ENCODE peak calls at places on chromosomes 6 and 20, in nine cellular contexts. One of them, this sample, is unnamed.

GRCh38 chr20:63091901-63092659 is 85.3 kb upstream of the BHLHE23 start:
- DNase-seq in IMR-90: no peak
- DNase-seq in A549: no peak
- DNase-seq in cardiac muscle cell: no peak
- DNase-seq in cardiac fibroblast: no peak
- DNase-seq in lower leg skin: no peak
- DNase-seq in PC-9: no peak
- DNase-seq in CD4-positive, CD25-positive, alpha-beta regulatory T cell: no peak
- DNase-seq in GM12878: no peak
- DNase-seq in this sample: no peak

GRCh38 chr20:52783769-52784168 is 188.4 kb upstream of the TSHZ2 start:
- DNase-seq in PC-9: no peak
- DNase-seq in cardiac fibroblast: peak
- DNase-seq in lower leg skin: no peak
- DNase-seq in CD4-positive, CD25-positive, alpha-beta regulatory T cell: no peak
- DNase-seq in A549: no peak
- DNase-seq in GM12878: no peak
- DNase-seq in IMR-90: no peak
- DNase-seq in cardiac muscle cell: no peak
- DNase-seq in this sample: no peak

GRCh38 chr20:55232647-55233046 is 757.3 kb downstream of the DOK5 start:
- DNase-seq in GM12878: no peak
- DNase-seq in lower leg skin: no peak
- DNase-seq in cardiac fibroblast: no peak
- DNase-seq in A549: no peak
- DNase-seq in CD4-positive, CD25-positive, alpha-beta regulatory T cell: no peak
- DNase-seq in cardiac muscle cell: no peak
- DNase-seq in IMR-90: no peak
- DNase-seq in PC-9: no peak
- DNase-seq in this sample: no peak

GRCh38 chr6:140921366-140922226 is 1211.1 kb upstream of the GJE1 start:
- DNase-seq in IMR-90: peak
- DNase-seq in A549: peak
- DNase-seq in lower leg skin: no peak
- DNase-seq in cardiac fibroblast: peak
- DNase-seq in CD4-positive, CD25-positive, alpha-beta regulatory T cell: no peak
- DNase-seq in cardiac muscle cell: peak
- DNase-seq in PC-9: peak
- DNase-seq in GM12878: no peak
- DNase-seq in this sample: peak

GRCh38 chr6:48476257-48476656 is 365.3 kb upstream of the PTCHD4 start:
- DNase-seq in PC-9: no peak
- DNase-seq in lower leg skin: no peak
- DNase-seq in CD4-positive, CD25-positive, alpha-beta regulatory T cell: no peak
- DNase-seq in cardiac muscle cell: peak
- DNase-seq in A549: no peak
- DNase-seq in cardiac fibroblast: peak
- DNase-seq in IMR-90: peak
- DNase-seq in GM12878: no peak
- DNase-seq in this sample: peak

GRCh38 chr6:112216699-112217551 is 37.4 kb downstream of the LAMA4 start:
- DNase-seq in CD4-positive, CD25-positive, alpha-beta regulatory T cell: no peak
- DNase-seq in lower leg skin: no peak
- DNase-seq in PC-9: peak
- DNase-seq in cardiac muscle cell: no peak
- DNase-seq in cardiac fibroblast: peak
- DNase-seq in GM12878: no peak
- DNase-seq in A549: no peak
- DNase-seq in IMR-90: peak
- DNase-seq in this sample: peak

GRCh38 chr20:32325706-32326506 is 32.2 kb upstream of the ASXL1 start:
- DNase-seq in PC-9: peak
- DNase-seq in IMR-90: peak
- DNase-seq in cardiac muscle cell: no peak
- DNase-seq in GM12878: no peak
- DNase-seq in lower leg skin: no peak
- DNase-seq in A549: peak
- DNase-seq in CD4-positive, CD25-positive, alpha-beta regulatory T cell: no peak
- DNase-seq in cardiac fibroblast: peak
- DNase-seq in this sample: peak

GRCh38 chr20:48807586-48808381 is 20.0 kb downstream of the PREX1 start:
- DNase-seq in PC-9: no peak
- DNase-seq in GM12878: no peak
- DNase-seq in cardiac fibroblast: peak
- DNase-seq in CD4-positive, CD25-positive, alpha-beta regulatory T cell: no peak
- DNase-seq in A549: no peak
- DNase-seq in cardiac muscle cell: no peak
- DNase-seq in IMR-90: no peak
- DNase-seq in lower leg skin: no peak
- DNase-seq in this sample: peak

GRCh38 chr6:131003419-131004386 is 59.3 kb downstream of the EPB41L2 start:
- DNase-seq in lower leg skin: no peak
- DNase-seq in A549: no peak
- DNase-seq in cardiac muscle cell: no peak
- DNase-seq in GM12878: no peak
- DNase-seq in cardiac fibroblast: no peak
- DNase-seq in CD4-positive, CD25-positive, alpha-beta regulatory T cell: no peak
- DNase-seq in IMR-90: no peak
- DNase-seq in PC-9: no peak
- DNase-seq in this sample: no peak

GRCh38 chr6:148342146-148343027 is at the start of gene SASH1:
- DNase-seq in cardiac fibroblast: peak
- DNase-seq in cardiac muscle cell: peak
- DNase-seq in IMR-90: peak
- DNase-seq in PC-9: peak
- DNase-seq in GM12878: peak
- DNase-seq in lower leg skin: peak
- DNase-seq in CD4-positive, CD25-positive, alpha-beta regulatory T cell: no peak
- DNase-seq in A549: peak
- DNase-seq in this sample: peak

GRCh38 chr6:52815167-52816092 is 11.8 kb upstream of the GSTA1 start:
- DNase-seq in PC-9: peak
- DNase-seq in CD4-positive, CD25-positive, alpha-beta regulatory T cell: peak
- DNase-seq in lower leg skin: peak
- DNase-seq in A549: peak
- DNase-seq in cardiac fibroblast: peak
- DNase-seq in IMR-90: peak
- DNase-seq in cardiac muscle cell: peak
- DNase-seq in GM12878: no peak
- DNase-seq in this sample: peak

GRCh38 chr6:144331610-144332009 is 46.5 kb downstream of the UTRN start:
- DNase-seq in GM12878: no peak
- DNase-seq in CD4-positive, CD25-positive, alpha-beta regulatory T cell: no peak
- DNase-seq in lower leg skin: no peak
- DNase-seq in A549: no peak
- DNase-seq in cardiac muscle cell: no peak
- DNase-seq in PC-9: peak
- DNase-seq in cardiac fibroblast: peak
- DNase-seq in IMR-90: peak
- DNase-seq in this sample: peak

GRCh38 chr6:32397252-32397920 is 9.6 kb downstream of the BTNL2 start:
- DNase-seq in IMR-90: no peak
- DNase-seq in PC-9: no peak
- DNase-seq in cardiac muscle cell: no peak
- DNase-seq in cardiac fibroblast: no peak
- DNase-seq in CD4-positive, CD25-positive, alpha-beta regulatory T cell: no peak
- DNase-seq in GM12878: peak
- DNase-seq in A549: no peak
- DNase-seq in lower leg skin: no peak
- DNase-seq in this sample: no peak

GRCh38 chr20:15310361-15310760 is 972.9 kb upstream of the FLRT3 start:
- DNase-seq in GM12878: no peak
- DNase-seq in PC-9: peak
- DNase-seq in lower leg skin: no peak
- DNase-seq in CD4-positive, CD25-positive, alpha-beta regulatory T cell: no peak
- DNase-seq in A549: no peak
- DNase-seq in cardiac fibroblast: peak
- DNase-seq in cardiac muscle cell: no peak
- DNase-seq in IMR-90: no peak
- DNase-seq in this sample: no peak

GRCh38 chr20:63977392-63978276 is 1.8 kb downstream of the SAMD10 start:
- DNase-seq in IMR-90: peak
- DNase-seq in cardiac fibroblast: peak
- DNase-seq in A549: no peak
- DNase-seq in lower leg skin: no peak
- DNase-seq in PC-9: peak
- DNase-seq in cardiac muscle cell: no peak
- DNase-seq in CD4-positive, CD25-positive, alpha-beta regulatory T cell: no peak
- DNase-seq in GM12878: no peak
- DNase-seq in this sample: peak

GRCh38 chr6:91781946-91782345 is 1195.1 kb upstream of the MAP3K7 start:
- DNase-seq in CD4-positive, CD25-positive, alpha-beta regulatory T cell: no peak
- DNase-seq in A549: no peak
- DNase-seq in cardiac fibroblast: no peak
- DNase-seq in cardiac muscle cell: no peak
- DNase-seq in lower leg skin: no peak
- DNase-seq in GM12878: no peak
- DNase-seq in PC-9: no peak
- DNase-seq in IMR-90: no peak
- DNase-seq in this sample: no peak

GRCh38 chr20:26208296-26209091 is 511.8 kb upstream of the ZNF337 start:
- DNase-seq in PC-9: no peak
- DNase-seq in CD4-positive, CD25-positive, alpha-beta regulatory T cell: peak
- DNase-seq in cardiac fibroblast: no peak
- DNase-seq in IMR-90: no peak
- DNase-seq in lower leg skin: no peak
- DNase-seq in cardiac muscle cell: peak
- DNase-seq in GM12878: no peak
- DNase-seq in A549: peak
- DNase-seq in this sample: no peak

GRCh38 chr6:26232950-26233607 is 131.9 kb upstream of the BTN3A2 start:
- DNase-seq in GM12878: peak
- DNase-seq in CD4-positive, CD25-positive, alpha-beta regulatory T cell: peak
- DNase-seq in cardiac fibroblast: peak
- DNase-seq in lower leg skin: no peak
- DNase-seq in cardiac muscle cell: no peak
- DNase-seq in PC-9: peak
- DNase-seq in IMR-90: peak
- DNase-seq in A549: no peak
- DNase-seq in this sample: no peak
- H3K4me3 ChIP-seq in GM12878: peak
- H3K4me3 ChIP-seq in CD4-positive, CD25-positive, alpha-beta regulatory T cell: peak
- H3K4me3 ChIP-seq in cardiac fibroblast: peak
- H3K4me3 ChIP-seq in lower leg skin: peak
- H3K4me3 ChIP-seq in cardiac muscle cell: peak
- H3K4me3 ChIP-seq in PC-9: peak
- H3K4me3 ChIP-seq in IMR-90: peak
- H3K4me3 ChIP-seq in A549: peak
- H3K4me3 ChIP-seq in this sample: peak

GRCh38 chr6:28816339-28816908 is 107.4 kb downstream of the TRIM27 start:
- DNase-seq in cardiac fibroblast: no peak
- DNase-seq in A549: no peak
- DNase-seq in cardiac muscle cell: no peak
- DNase-seq in GM12878: no peak
- DNase-seq in CD4-positive, CD25-positive, alpha-beta regulatory T cell: no peak
- DNase-seq in PC-9: no peak
- DNase-seq in IMR-90: no peak
- DNase-seq in lower leg skin: no peak
- DNase-seq in this sample: no peak

GRCh38 chr6:28816909-28817807 is 106.6 kb downstream of the TRIM27 start:
- DNase-seq in cardiac muscle cell: no peak
- DNase-seq in IMR-90: peak
- DNase-seq in A549: no peak
- DNase-seq in GM12878: no peak
- DNase-seq in lower leg skin: no peak
- DNase-seq in cardiac fibroblast: peak
- DNase-seq in CD4-positive, CD25-positive, alpha-beta regulatory T cell: no peak
- DNase-seq in PC-9: peak
- DNase-seq in this sample: peak

GRCh38 chr6:28811873-28812272 is 111.9 kb downstream of the TRIM27 start:
- DNase-seq in CD4-positive, CD25-positive, alpha-beta regulatory T cell: no peak
- DNase-seq in IMR-90: peak
- DNase-seq in GM12878: no peak
- DNase-seq in lower leg skin: no peak
- DNase-seq in cardiac fibroblast: peak
- DNase-seq in A549: no peak
- DNase-seq in cardiac muscle cell: no peak
- DNase-seq in PC-9: no peak
- DNase-seq in this sample: no peak

GRCh38 chr6:28812778-28813569 is 110.8 kb downstream of the TRIM27 start:
- DNase-seq in cardiac fibroblast: no peak
- DNase-seq in PC-9: no peak
- DNase-seq in cardiac muscle cell: no peak
- DNase-seq in IMR-90: no peak
- DNase-seq in A549: no peak
- DNase-seq in lower leg skin: no peak
- DNase-seq in GM12878: no peak
- DNase-seq in CD4-positive, CD25-positive, alpha-beta regulatory T cell: no peak
- DNase-seq in this sample: no peak

GRCh38 chr6:28814032-28814976 is 109.5 kb downstream of the TRIM27 start:
- DNase-seq in lower leg skin: no peak
- DNase-seq in GM12878: no peak
- DNase-seq in cardiac fibroblast: no peak
- DNase-seq in A549: no peak
- DNase-seq in CD4-positive, CD25-positive, alpha-beta regulatory T cell: no peak
- DNase-seq in cardiac muscle cell: peak
- DNase-seq in PC-9: no peak
- DNase-seq in IMR-90: no peak
- DNase-seq in this sample: no peak
- H3K4me3 ChIP-seq in lower leg skin: no peak
- H3K4me3 ChIP-seq in GM12878: no peak
- H3K4me3 ChIP-seq in cardiac fibroblast: peak
- H3K4me3 ChIP-seq in A549: no peak
- H3K4me3 ChIP-seq in CD4-positive, CD25-positive, alpha-beta regulatory T cell: no peak
- H3K4me3 ChIP-seq in cardiac muscle cell: peak
- H3K4me3 ChIP-seq in PC-9: no peak
- H3K4me3 ChIP-seq in IMR-90: peak
- H3K4me3 ChIP-seq in this sample: peak

DNA sequence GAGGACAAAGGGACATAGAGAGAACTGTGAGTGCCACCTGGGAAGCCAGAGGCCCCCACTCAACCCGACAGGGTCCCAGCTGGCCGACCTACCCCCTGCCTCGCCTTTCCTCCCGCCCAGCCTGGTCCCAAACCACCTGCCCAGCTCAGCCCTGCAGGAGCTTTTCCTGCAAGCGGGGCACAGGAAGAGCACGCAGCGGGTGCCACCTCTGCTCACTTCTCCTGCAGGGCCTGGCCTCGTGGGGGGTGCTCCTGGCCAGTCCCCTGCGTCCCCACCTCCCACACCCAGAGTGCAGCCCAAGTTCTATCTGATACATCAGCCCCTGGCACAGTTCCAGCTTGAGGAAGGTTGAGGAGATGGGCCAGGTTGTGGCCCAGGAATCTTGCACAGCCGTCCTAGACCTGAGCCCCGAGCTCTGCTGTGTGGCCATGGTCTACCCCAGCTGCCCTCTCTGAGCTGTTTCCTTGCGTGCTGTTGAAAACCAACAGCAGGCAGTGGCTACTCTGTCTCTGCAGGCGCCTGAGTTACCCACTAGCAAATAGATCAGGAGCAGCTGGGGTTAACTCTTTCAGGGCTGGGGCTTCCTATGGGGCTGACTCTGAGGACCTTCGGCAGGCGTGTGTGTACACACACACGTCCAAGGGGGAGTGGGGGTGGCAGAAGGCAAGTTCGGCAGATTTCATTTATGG is 1.7 kb downstream of the NECAB3 start:
- DNase-seq in lower leg skin: no peak
- DNase-seq in A549: no peak
- DNase-seq in CD4-positive, CD25-positive, alpha-beta regulatory T cell: no peak
- DNase-seq in PC-9: no peak
- DNase-seq in GM12878: no peak
- DNase-seq in cardiac fibroblast: no peak
- DNase-seq in IMR-90: no peak
- DNase-seq in cardiac muscle cell: no peak
- DNase-seq in this sample: no peak
- H3K4me3 ChIP-seq in lower leg skin: no peak
- H3K4me3 ChIP-seq in A549: peak
- H3K4me3 ChIP-seq in CD4-positive, CD25-positive, alpha-beta regulatory T cell: no peak
- H3K4me3 ChIP-seq in PC-9: peak
- H3K4me3 ChIP-seq in GM12878: no peak
- H3K4me3 ChIP-seq in cardiac fibroblast: peak
- H3K4me3 ChIP-seq in IMR-90: no peak
- H3K4me3 ChIP-seq in cardiac muscle cell: peak
- H3K4me3 ChIP-seq in this sample: peak

GRCh38 chr6:127342296-127342945 is 988 bp downstream of the ECHDC1 start:
- DNase-seq in PC-9: peak
- DNase-seq in A549: no peak
- DNase-seq in IMR-90: peak
- DNase-seq in lower leg skin: no peak
- DNase-seq in cardiac muscle cell: peak
- DNase-seq in CD4-positive, CD25-positive, alpha-beta regulatory T cell: no peak
- DNase-seq in GM12878: no peak
- DNase-seq in cardiac fibroblast: peak
- DNase-seq in this sample: peak
- H3K4me3 ChIP-seq in PC-9: peak
- H3K4me3 ChIP-seq in A549: peak
- H3K4me3 ChIP-seq in IMR-90: peak
- H3K4me3 ChIP-seq in lower leg skin: peak
- H3K4me3 ChIP-seq in cardiac muscle cell: peak
- H3K4me3 ChIP-seq in CD4-positive, CD25-positive, alpha-beta regulatory T cell: peak
- H3K4me3 ChIP-seq in GM12878: peak
- H3K4me3 ChIP-seq in cardiac fibroblast: peak
- H3K4me3 ChIP-seq in this sample: peak